ENCODE peak calls at places on chromosome X, in eight cellular contexts. M is fibroblast of mammary gland; P is T-helper 2 cell; K is WTC11; B is NCI-H1436; X is stimulated activated CD4-positive, alpha-beta T cell treated with anti-CD3 and anti-CD28 coated beads, Interleukin-2, amount 100 ng/mL, for 24 hours; Q is suprapubic skin; U is mucosa of gallbladder. I is an unnamed sample.

GRCh38 chrX:57918750-57919436 is 8.6 kb upstream of the ZXDA start:
- DNase-seq in U (no peak), M (peak), K (peak), B (peak), Q (no peak), P (peak), X (peak), I (no peak)

GRCh38 chrX:154805696-154806091 is 409 bp upstream of the MPP1 start:
- DNase-seq in B (no peak), K (no peak), Q (no peak), X (no peak), M (peak), U (no peak), P (no peak), I (no peak)

GRCh38 chrX:46929439-46930018 is 17.3 kb downstream of the JADE3 start:
- DNase-seq in X (no peak), Q (no peak), P (no peak), M (peak), U (no peak), B (no peak), K (no peak), I (no peak)

GRCh38 chrX:41621236-41621651 is 67.5 kb upstream of the GPR34 start:
- DNase-seq in U (peak), K (peak), B (no peak), X (no peak), M (no peak), P (no peak), Q (no peak), I (no peak)

GRCh38 chrX:17923546-17923945 is 62.4 kb upstream of the RAI2 start:
- DNase-seq in X (no peak), B (no peak), M (peak), Q (no peak), P (peak), K (no peak), U (no peak), I (no peak)

GRCh38 chrX:7330971-7331746 is 183.2 kb upstream of the PUDP start:
- DNase-seq in Q (no peak), X (no peak), B (no peak), U (no peak), M (peak), K (no peak), P (no peak), I (no peak)

GRCh38 chrX:16892504-16893362 is 22.6 kb upstream of the RBBP7 start:
- DNase-seq in X (peak), P (peak), M (peak), B (peak), K (peak), Q (no peak), U (peak), I (peak)

GRCh38 chrX:2468406-2469195 is 32.2 kb downstream of the DHRSX start:
- DNase-seq in Q (no peak), B (no peak), K (no peak), U (no peak), M (no peak), X (no peak), P (no peak), I (no peak)

GRCh38 chrX:141341341-141341740 is 99.0 kb upstream of the SPANXC start:
- DNase-seq in X (no peak), B (no peak), Q (no peak), P (no peak), M (peak), K (no peak), U (no peak), I (no peak)

GRCh38 chrX:101057095-101057714 is 5.3 kb upstream of the TRMT2B start:
- DNase-seq in B (no peak), U (no peak), M (peak), K (no peak), Q (no peak), P (peak), X (no peak), I (peak)

GRCh38 chrX:18424482-18425198 is 768 bp upstream of the CDKL5 start:
- DNase-seq in K (peak), Q (no peak), X (peak), P (peak), U (no peak), M (peak), B (no peak), I (peak)

GRCh38 chrX:16185725-16186136 is 18.4 kb downstream of the MAGEB17 start:
- DNase-seq in M (peak), P (peak), U (no peak), X (no peak), Q (no peak), B (peak), K (no peak), I (no peak)

GRCh38 chrX:80807606-80808159 is 2.0 kb downstream of the BRWD3 start:
- DNase-seq in K (no peak), P (no peak), B (no peak), Q (no peak), U (no peak), X (no peak), M (no peak), I (no peak)

GRCh38 chrX:148573119-148573518 is 72.7 kb downstream of the AFF2 start:
- DNase-seq in U (no peak), M (no peak), P (no peak), B (no peak), X (no peak), K (peak), Q (no peak), I (no peak)

GRCh38 chrX:109533631-109534030 is 3.0 kb upstream of the NXT2 start:
- DNase-seq in K (no peak), P (no peak), U (no peak), M (peak), Q (no peak), X (no peak), B (no peak), I (no peak)

GRCh38 chrX:18873189-18873791 is 110.6 kb downstream of the PHKA2 start:
- DNase-seq in M (peak), U (no peak), P (no peak), K (no peak), Q (no peak), X (peak), B (no peak), I (no peak)

GRCh38 chrX:110284159-110284558 is 33.7 kb downstream of the AMMECR1 start:
- DNase-seq in K (no peak), U (no peak), P (no peak), M (peak), Q (no peak), X (no peak), B (no peak), I (no peak)

GRCh38 chrX:151505796-151506195 is 57.7 kb upstream of the PASD1 start:
- DNase-seq in Q (no peak), U (no peak), P (no peak), X (peak), M (peak), B (no peak), K (peak), I (no peak)

GRCh38 chrX:68743754-68744153 is 85.1 kb upstream of the EFNB1 start:
- DNase-seq in Q (no peak), K (no peak), B (no peak), M (no peak), P (no peak), X (no peak), U (no peak), I (no peak)

GRCh38 chrX:112678831-112679230 is 907 bp downstream of the LHFPL1 start:
- DNase-seq in B (no peak), M (no peak), Q (no peak), X (no peak), U (no peak), P (peak), K (no peak), I (no peak)

GRCh38 chrX:46561931-46562721 is 11.4 kb upstream of the CHST7 start:
- DNase-seq in U (no peak), X (no peak), Q (no peak), P (peak), B (no peak), M (no peak), K (no peak), I (peak)

GRCh38 chrX:129654652-129655546 is at the start of gene APLN:
- DNase-seq in M (peak), U (no peak), X (peak), Q (no peak), K (peak), P (peak), B (peak), I (no peak)

GRCh38 chrX:109533005-109533404 is 3.6 kb upstream of the NXT2 start:
- DNase-seq in U (no peak), Q (no peak), B (no peak), X (no peak), K (no peak), P (no peak), M (no peak), I (no peak)

GRCh38 chrX:149398027-149398426 is 107.1 kb downstream of the IDS start:
- DNase-seq in B (no peak), K (peak), M (no peak), U (no peak), Q (no peak), X (no peak), P (no peak), I (no peak)

GRCh38 chrX:55695227-55696018 is 22.1 kb upstream of the RRAGB start:
- DNase-seq in Q (no peak), K (no peak), B (no peak), X (no peak), P (no peak), M (no peak), U (no peak), I (no peak)

GRCh38 chrX:107712231-107713204 is 63.1 kb downstream of the TSC22D3 start:
- DNase-seq in X (no peak), M (peak), U (no peak), B (no peak), P (peak), K (no peak), Q (no peak), I (no peak)

GRCh38 chrX:16868920-16869319 is 1.2 kb downstream of the RBBP7 start:
- DNase-seq in U (no peak), K (no peak), X (no peak), P (peak), M (no peak), Q (no peak), B (no peak), I (no peak)

GRCh38 chrX:1336331-1337143 is at the start of gene IL3RA:
- DNase-seq in U (peak), K (no peak), M (no peak), Q (no peak), B (no peak), P (peak), X (no peak), I (no peak)

GRCh38 chrX:84219551-84219950 is 31.6 kb upstream of the RPS6KA6 start:
- DNase-seq in M (peak), Q (no peak), K (no peak), U (no peak), B (peak), X (no peak), P (no peak), I (no peak)

GRCh38 chrX:42220722-42221121 is 297.4 kb upstream of the CASK start:
- DNase-seq in U (no peak), K (no peak), P (no peak), Q (no peak), X (no peak), M (no peak), B (no peak), I (no peak)

GRCh38 chrX:44223150-44223549 is 120.3 kb downstream of the EFHC2 start:
- DNase-seq in B (no peak), K (no peak), M (peak), Q (no peak), X (no peak), U (peak), P (no peak), I (no peak)

GRCh38 chrX:53716328-53717088 is 30.0 kb upstream of the HUWE1 start:
- DNase-seq in X (peak), B (no peak), U (no peak), K (no peak), M (peak), Q (no peak), P (peak), I (peak)

GRCh38 chrX:11138498-11139390 is 27.6 kb downstream of the HCCS start:
- DNase-seq in U (no peak), P (no peak), B (no peak), X (no peak), M (no peak), K (no peak), Q (no peak), I (no peak)

GRCh38 chrX:111483140-111483539 is 28.3 kb upstream of the SERTM2 start:
- DNase-seq in K (no peak), M (no peak), Q (no peak), X (no peak), P (no peak), U (no peak), B (no peak), I (no peak)

GRCh38 chrX:133294126-133294525 is 76.0 kb upstream of the TFDP3 start:
- DNase-seq in U (no peak), P (no peak), X (no peak), M (peak), B (no peak), K (no peak), Q (no peak), I (no peak)

GRCh38 chrX:25021132-25021498 is 5.3 kb upstream of the ARX start:
- DNase-seq in Q (no peak), K (no peak), U (no peak), X (no peak), B (no peak), M (no peak), P (no peak), I (no peak)

GRCh38 chrX:13506574-13506973 is 62.8 kb upstream of the EGFL6 start:
- DNase-seq in X (peak), K (peak), M (peak), B (peak), U (peak), P (peak), Q (no peak), I (no peak)